ENCODE peak calls at places on chromosome 21, in ten cellular contexts. N is mesothelial cell of epicardium; T is AG09319; G is right lobe of liver; D is M059J; Y is RCC 7860; A is GM10248; K is stimulated activated CD4-positive, alpha-beta T cell treated with anti-CD3 and anti-CD28 coated beads, Interleukin-2, amount 100 ng/mL, for 48 hours; Z is amniotic stem cell; W is cardiac fibroblast. C is an unnamed sample.

GRCh38 chr21:29586696-29587095 is 288.0 kb downstream of the BACH1 start:
- DNase-seq in T (no peak), K (no peak), Z (no peak), A (no peak), D (peak), G (no peak), W (no peak), Y (no peak), N (no peak), C (no peak)

GRCh38 chr21:42499430-42500106 is 3.5 kb upstream of the RSPH1 start:
- DNase-seq in Z (no peak), K (no peak), Y (no peak), N (no peak), D (no peak), G (no peak), A (no peak), T (no peak), W (no peak), C (no peak)

GRCh38 chr21:37337831-37338230 is 28.7 kb upstream of the DYRK1A start:
- DNase-seq in Z (no peak), Y (no peak), T (no peak), A (no peak), K (no peak), G (no peak), D (no peak), N (no peak), W (no peak), C (no peak)

GRCh38 chr21:43869486-43870325 is 4.7 kb downstream of the AGPAT3 start:
- DNase-seq in K (no peak), N (no peak), T (no peak), W (no peak), G (no peak), Z (no peak), D (no peak), A (no peak), Y (no peak), C (no peak)

GRCh38 chr21:35525443-35525842 is 476.3 kb upstream of the RUNX1 start:
- DNase-seq in N (no peak), G (no peak), K (no peak), W (peak), A (no peak), Z (no peak), T (no peak), D (peak), Y (peak), C (no peak)

GRCh38 chr21:14901482-14901958 is 163.3 kb downstream of the NRIP1 start:
- DNase-seq in W (peak), Y (peak), K (peak), A (peak), D (peak), G (no peak), T (no peak), N (no peak), Z (no peak), C (no peak)

GRCh38 chr21:45004481-45005263 is 64.8 kb downstream of the SLX9 start:
- DNase-seq in W (no peak), G (peak), D (peak), Y (peak), K (no peak), Z (no peak), N (no peak), A (no peak), T (no peak), C (no peak)

GRCh38 chr21:16079830-16080229 is 350.0 kb downstream of the USP25 start:
- DNase-seq in G (no peak), W (peak), D (peak), N (no peak), Y (no peak), K (no peak), Z (no peak), A (no peak), T (no peak), C (no peak)

GRCh38 chr21:42939581-42940413 is 14.4 kb upstream of the ERVH48-1 start:
- DNase-seq in Z (peak), Y (peak), N (no peak), W (peak), T (peak), K (no peak), A (no peak), D (peak), G (no peak), C (peak)

GRCh38 chr21:45892156-45892919 is 89.2 kb upstream of the COL6A1 start:
- DNase-seq in D (no peak), A (no peak), Y (no peak), N (no peak), Z (no peak), G (peak), W (no peak), T (no peak), K (no peak), C (no peak)

C was measured in anterior cingulate cortex.